ENCODE peak calls at places on chromosomes 2 and 18, in four cellular contexts. U is hippocampal formation; N is activated naive CD4-positive, alpha-beta T cell treated with anti-CD3 and anti-CD28 coated beads, Interleukin-2, amount 50 U/mL, for 72 hours; B is hypothalamus. K is an unnamed sample.
A peak's percentile ranks its signal among the peaks of the same experiment; 100 is the strongest.

GRCh38 chr2:239293450-239294430 is 107.1 kb downstream of the HDAC4 start:
- DNase-seq in U (no peak), B (no peak), N (peak; percentile 76), K (no peak)

GRCh38 chr2:69978157-69978904 is 16.9 kb upstream of the ASPRV1 start:
- DNase-seq in B (no peak), N (no peak), U (no peak), K (no peak)

GRCh38 chr2:87403893-87404175 is 344.1 kb upstream of the PLGLB2 start:
- DNase-seq in N (no peak), B (no peak), U (no peak), K (no peak)

GRCh38 chr2:210459407-210459806 is 17.2 kb downstream of the LANCL1 start:
- DNase-seq in N (no peak), B (no peak), U (no peak), K (no peak)

GRCh38 chr2:147364597-147364996 is 480.2 kb upstream of the ACVR2A start:
- DNase-seq in N (no peak), B (no peak), U (no peak), K (no peak)

GRCh38 chr2:215417400-215417951 is 18.4 kb downstream of the FN1 start:
- DNase-seq in U (no peak), N (no peak), B (no peak), K (no peak)

GRCh38 chr2:138185827-138186226 is 221.6 kb downstream of the HNMT start:
- DNase-seq in U (no peak), B (no peak), N (no peak), K (no peak)

GRCh38 chr18:43271593-43272432 is 5.5 kb downstream of the SYT4 start:
- DNase-seq in B (no peak), N (no peak), U (peak; percentile 23), K (no peak)

GRCh38 chr2:191369034-191369433 is 123.8 kb downstream of the MYO1B start:
- DNase-seq in U (no peak), B (no peak), N (no peak), K (no peak)

GRCh38 chr2:70851704-70852103 is 16.1 kb upstream of the CD207 start:
- DNase-seq in U (no peak), N (no peak), B (no peak), K (no peak)

GRCh38 chr2:201152517-201152916 is 30.4 kb upstream of the CASP10 start:
- DNase-seq in U (no peak), B (no peak), N (no peak), K (no peak)

GRCh38 chr2:10832228-10832936 is 19.8 kb upstream of the PDIA6 start:
- DNase-seq in B (peak; percentile 68), U (peak; percentile 56), N (peak; percentile 66), K (peak; percentile 57)

GRCh38 chr2:46490521-46491141 is 11.3 kb downstream of the TMEM247 start:
- DNase-seq in B (peak; percentile 62), N (no peak), U (peak; percentile 80), K (no peak)

GRCh38 chr2:149470046-149470445 is 117.5 kb downstream of the MMADHC start:
- DNase-seq in N (no peak), B (no peak), U (no peak), K (no peak)

GRCh38 chr2:119377266-119377972 is 10.6 kb downstream of the DBI start:
- DNase-seq in U (no peak), N (no peak), B (no peak), K (no peak)